ENCODE peak calls at places on chromosomes 16 and 17, in eight cellular contexts. H is Calu3; Y is hypothalamus; S is activated CD4-positive, alpha-beta T cell treated with anti-CD3 and anti-CD28 coated beads for 4 hours; I is activated naive CD8-positive, alpha-beta T cell treated with anti-CD3 and anti-CD28 coated beads, Interleukin-2, amount 10 ng/mL, durations not matched to agents 7 days and 5 days; E is AG09319; A is KBM-7; O is activated naive CD4-positive, alpha-beta T cell treated with anti-CD3 and anti-CD28 coated beads, Interleukin-2, amount 10 ng/mL, durations not matched to agents 7 days and 5 days. W is an unnamed sample.

GRCh38 chr17:78557598-78558039 is 19.6 kb downstream of the DNAH17 start:
- DNase-seq in O (no peak), H (no peak), S (no peak), A (no peak), I (no peak), E (no peak), Y (no peak), W (no peak)

GRCh38 chr16:3129137-3130131 is 5.4 kb upstream of the ZNF213 start:
- DNase-seq in I (peak), Y (peak), O (peak), E (peak), A (peak), H (peak), S (peak), W (peak)

GRCh38 chr16:86353185-86353584 is 157.1 kb upstream of the FOXF1 start:
- DNase-seq in S (no peak), I (no peak), Y (no peak), A (no peak), E (no peak), O (no peak), H (no peak), W (no peak)

GRCh38 chr16:19284207-19284606 is 1.3 kb upstream of the CLEC19A start:
- DNase-seq in H (peak), S (no peak), Y (peak), A (no peak), O (no peak), I (no peak), E (no peak), W (no peak)

GRCh38 chr16:79261461-79261860 is 339.1 kb downstream of the MAF start:
- DNase-seq in I (no peak), A (peak), S (peak), E (no peak), H (peak), O (peak), Y (no peak), W (no peak)

GRCh38 chr17:79993390-79994221 is 42.1 kb downstream of the TBC1D16 start:
- DNase-seq in E (peak), O (peak), Y (no peak), I (peak), S (peak), H (peak), A (peak), W (peak)

GRCh38 chr16:86576591-86577313 is 1.6 kb upstream of the FOXL1 start:
- DNase-seq in I (no peak), S (no peak), O (no peak), E (no peak), H (peak), Y (no peak), A (no peak), W (no peak)

GRCh38 chr16:11263737-11264136 is 5.4 kb downstream of the TNP2 start:
- DNase-seq in Y (no peak), E (no peak), H (no peak), S (peak), I (peak), A (peak), O (peak), W (no peak)

GRCh38 chr16:716250-716607 is 1.3 kb downstream of the METRN start:
- DNase-seq in O (no peak), A (no peak), Y (peak), E (no peak), S (no peak), I (no peak), H (peak), W (no peak)

GRCh38 chr17:77790143-77790829 is 168.2 kb upstream of the TNRC6C start:
- DNase-seq in O (no peak), I (no peak), S (no peak), Y (no peak), H (no peak), E (no peak), A (no peak), W (no peak)

GRCh38 chr16:1828645-1829410 is 1.8 kb downstream of the FAHD1 start:
- DNase-seq in A (no peak), Y (no peak), I (no peak), H (no peak), O (no peak), S (no peak), E (no peak), W (no peak)

GRCh38 chr16:11613381-11614303 is 26.9 kb upstream of the LITAF start:
- DNase-seq in O (no peak), Y (peak), A (peak), H (peak), S (no peak), E (no peak), I (no peak), W (peak)

GRCh38 chr17:7391307-7391706 is 3.0 kb downstream of the PLSCR3 start:
- DNase-seq in H (no peak), A (no peak), Y (no peak), S (no peak), I (no peak), E (no peak), O (no peak), W (no peak)

GRCh38 chr17:42436401-42436800 is 13.3 kb upstream of the CAVIN1 start:
- DNase-seq in S (no peak), A (no peak), E (peak), Y (no peak), H (no peak), I (no peak), O (no peak), W (no peak)

GRCh38 chr17:57107498-57108101 is 22.6 kb downstream of the AKAP1 start:
- DNase-seq in A (no peak), Y (no peak), E (no peak), S (no peak), O (no peak), H (peak), I (no peak), W (no peak)

GRCh38 chr16:82979406-82980111 is 352.8 kb downstream of the CDH13 start:
- DNase-seq in S (no peak), H (no peak), I (no peak), A (no peak), Y (no peak), E (no peak), O (no peak), W (no peak)

GRCh38 chr16:77896357-77896972 is 108.1 kb downstream of the VAT1L start:
- DNase-seq in E (no peak), A (peak), O (no peak), I (no peak), Y (no peak), S (no peak), H (no peak), W (no peak)

GRCh38 chr16:11715246-11715947 is 27.3 kb downstream of the TXNDC11 start:
- DNase-seq in I (no peak), Y (no peak), H (no peak), S (no peak), O (no peak), A (no peak), E (no peak), W (no peak)

GRCh38 chr16:7374614-7375174 is 42.0 kb downstream of the RBFOX1 start:
- DNase-seq in O (no peak), I (no peak), A (no peak), S (no peak), H (no peak), E (no peak), Y (no peak), W (no peak)

GRCh38 chr17:75588546-75589016 is 981 bp downstream of the MYO15B start:
- DNase-seq in A (peak), Y (peak), S (no peak), E (no peak), H (no peak), I (no peak), O (no peak), W (no peak)

GRCh38 chr16:1108299-1109252 is 12.5 kb upstream of the C1QTNF8 start:
- DNase-seq in A (no peak), O (no peak), Y (peak), E (peak), S (no peak), I (no peak), H (peak), W (no peak)

GRCh38 chr17:68461589-68461988 is 4.3 kb upstream of the WIPI1 start:
- DNase-seq in I (peak), A (no peak), E (no peak), H (no peak), Y (no peak), S (peak), O (peak), W (no peak)

GRCh38 chr17:78883090-78883532 is 19.9 kb downstream of the CEP295NL start:
- DNase-seq in S (no peak), A (no peak), Y (no peak), I (no peak), E (peak), O (no peak), H (peak), W (peak)

GRCh38 chr17:82011617-82012481 is 10.8 kb downstream of the CENPX start:
- DNase-seq in I (no peak), E (no peak), O (no peak), Y (no peak), H (no peak), A (no peak), S (no peak), W (no peak)

GRCh38 chr16:9061358-9061813 is 30.1 kb upstream of the HAPSTR1 start:
- DNase-seq in A (peak), O (no peak), H (no peak), E (no peak), S (no peak), Y (no peak), I (no peak), W (peak)

GRCh38 chr16:89923640-89924297 is 627 bp downstream of the TUBB3 start:
- DNase-seq in O (no peak), Y (no peak), A (no peak), S (no peak), H (no peak), E (no peak), I (no peak), W (no peak)

GRCh38 chr16:1057252-1057932 is 15.2 kb upstream of the SSTR5 start:
- DNase-seq in A (peak), H (peak), S (peak), I (peak), E (no peak), O (peak), Y (no peak), W (no peak)

GRCh38 chr16:50368410-50369132 is at the start of gene BRD7:
- DNase-seq in S (peak), Y (peak), O (peak), I (peak), E (no peak), A (peak), H (peak), W (no peak)

GRCh38 chr16:53061701-53062159 is 6.9 kb downstream of the CHD9 start:
- DNase-seq in A (peak), H (peak), O (peak), S (no peak), I (no peak), E (no peak), Y (peak), W (peak)

GRCh38 chr16:65782537-65783290 is 583.8 kb upstream of the CDH5 start:
- DNase-seq in H (no peak), E (peak), S (no peak), O (no peak), I (no peak), A (no peak), Y (no peak), W (no peak)

W was measured in GF-D8.